ENCODE peak calls at places on chromosomes 5 and 9, in nine cellular contexts. I is PC-3, D is H1, O is GM23248, V is SK-N-SH, A is neuronal stem cell, Z is astrocyte, N is fibroblast of lung, B is HCT116. E is an unnamed sample.

GRCh38 chr5:166123698-166124097 is 2167.7 kb upstream of the WWC1 start:
- DNase-seq in O (no peak), V (peak; percentile 41), I (no peak), N (no peak), Z (no peak), B (no peak), A (no peak), D (no peak), E (no peak)

GRCh38 chr5:35089688-35090314 is 42.1 kb upstream of the AGXT2 start:
- DNase-seq in N (peak; percentile 48), B (peak; percentile 21), V (peak; percentile 48), O (peak; percentile 87), Z (peak; percentile 44), D (peak; percentile 29), I (peak; percentile 88), A (peak; percentile 51), E (peak; percentile 86)

GRCh38 chr5:35974570-35974969 is 16.6 kb downstream of the UGT3A1 start:
- DNase-seq in I (no peak), D (no peak), B (no peak), N (no peak), O (no peak), V (no peak), A (no peak), Z (no peak), E (no peak)

GRCh38 chr9:4555251-4555650 is 65.0 kb downstream of the SLC1A1 start:
- DNase-seq in I (no peak), A (no peak), B (peak; percentile 34), N (peak; percentile 52), V (no peak), Z (peak; percentile 49), O (peak; percentile 58), D (no peak), E (peak; percentile 58)

GRCh38 chr9:16282216-16282615 is 588.3 kb downstream of the BNC2 start:
- DNase-seq in A (no peak), V (no peak), I (peak; percentile 49), O (peak; percentile 35), N (peak; percentile 41), Z (peak; percentile 23), B (no peak), D (no peak), E (peak; percentile 69)

GRCh38 chr9:131657890-131658752 is 81.8 kb downstream of the RAPGEF1 start:
- DNase-seq in I (peak; percentile 88), A (no peak), D (no peak), B (peak; percentile 75), Z (peak; percentile 90), V (no peak), N (peak; percentile 93), O (peak; percentile 93), E (peak; percentile 89)

GRCh38 chr9:29289365-29289764 is 1716.1 kb upstream of the C9orf72 start:
- DNase-seq in N (no peak), O (no peak), A (no peak), V (no peak), I (no peak), D (no peak), Z (no peak), B (no peak), E (no peak)

GRCh38 chr5:158382473-158382872 is 523.5 kb upstream of the CLINT1 start:
- DNase-seq in Z (peak; percentile 95), I (peak; percentile 97), N (peak; percentile 97), B (peak; percentile 29), O (peak; percentile 99), V (no peak), D (peak; percentile 10), A (no peak), E (peak; percentile 97)

GRCh38 chr5:115573133-115573532 is 28.6 kb upstream of the FEM1C start:
- DNase-seq in I (peak; percentile 36), O (peak; percentile 55), D (no peak), N (peak; percentile 78), B (no peak), V (no peak), Z (peak; percentile 75), A (no peak), E (peak; percentile 20)

GRCh38 chr5:32539981-32540380 is 45.4 kb upstream of the SUB1 start:
- DNase-seq in Z (no peak), N (no peak), V (no peak), O (no peak), D (no peak), I (no peak), B (no peak), A (no peak), E (no peak)

GRCh38 chr5:78076351-78076750 is 218.1 kb downstream of the AP3B1 start:
- DNase-seq in N (peak; percentile 7), A (no peak), B (no peak), V (no peak), I (no peak), Z (peak; percentile 2), O (no peak), D (no peak), E (no peak)

GRCh38 chr5:142540774-142541466 is 145.0 kb downstream of the FGF1 start:
- DNase-seq in N (peak; percentile 36), Z (peak; percentile 26), D (no peak), B (no peak), A (no peak), O (peak; percentile 79), I (no peak), V (no peak), E (peak; percentile 85)

GRCh38 chr9:93072383-93072795 is 13.9 kb downstream of the SUSD3 start:
- DNase-seq in D (no peak), B (no peak), Z (peak; percentile 58), N (peak; percentile 68), O (no peak), V (peak; percentile 74), A (no peak), I (no peak), E (peak; percentile 21)

GRCh38 chr5:39486361-39486760 is 61.6 kb upstream of the DAB2 start:
- DNase-seq in I (no peak), D (no peak), N (no peak), Z (no peak), B (no peak), O (no peak), V (no peak), A (no peak), E (no peak)

GRCh38 chr9:136858452-136858843 is 6.3 kb downstream of the MAMDC4 start:
- DNase-seq in Z (no peak), N (no peak), O (no peak), B (no peak), A (no peak), D (no peak), I (no peak), V (no peak), E (no peak)

GRCh38 chr5:11504794-11505193 is 399.5 kb downstream of the CTNND2 start:
- DNase-seq in O (peak; percentile 32), B (no peak), I (peak; percentile 48), N (peak; percentile 61), D (peak; percentile 9), Z (peak; percentile 45), A (no peak), V (no peak), E (peak; percentile 5)

GRCh38 chr5:68264024-68264956 is 48.7 kb downstream of the PIK3R1 start:
- DNase-seq in D (no peak), O (peak; percentile 60), V (no peak), N (peak; percentile 89), Z (peak; percentile 84), I (no peak), B (no peak), A (no peak), E (peak; percentile 66)

DNA sequence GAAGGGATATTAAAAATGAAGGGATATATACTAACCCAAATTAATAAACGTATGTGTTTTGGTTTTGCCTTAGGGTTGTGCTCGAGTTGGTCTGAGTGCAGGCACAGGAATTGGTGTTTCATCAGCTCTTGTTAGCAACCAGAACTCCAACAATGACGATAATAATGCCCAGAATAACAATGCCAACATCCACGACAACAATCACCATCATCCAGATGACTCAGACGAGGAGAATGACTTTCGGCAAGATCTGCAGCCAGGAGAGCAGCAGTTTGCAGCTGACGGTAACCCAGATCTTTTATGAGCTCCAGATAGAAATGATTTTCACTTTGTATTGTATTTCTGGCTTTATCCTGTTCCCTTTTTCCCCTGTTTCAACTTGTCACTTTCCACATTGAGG is 33.2 kb downstream of the FBXO38 start:
- DNase-seq in D (no peak), I (peak; percentile 63), N (peak; percentile 78), V (no peak), Z (peak; percentile 74), O (peak; percentile 86), B (no peak), A (no peak), E (peak; percentile 24)
- H3K36me3 ChIP-seq in D (peaks cover 36% of the 10 kb centered on the region), I (peaks cover 63% of the 10 kb centered on the region), N (peaks cover 12% of the 10 kb centered on the region), V (peaks cover 88% of the 10 kb centered on the region), Z (peaks cover 46% of the 10 kb centered on the region), O (peaks cover 73% of the 10 kb centered on the region), B (peaks cover 36% of the 10 kb centered on the region), A (peaks cover 96% of the 10 kb centered on the region), E (peaks cover 86% of the 10 kb centered on the region)

DNA sequence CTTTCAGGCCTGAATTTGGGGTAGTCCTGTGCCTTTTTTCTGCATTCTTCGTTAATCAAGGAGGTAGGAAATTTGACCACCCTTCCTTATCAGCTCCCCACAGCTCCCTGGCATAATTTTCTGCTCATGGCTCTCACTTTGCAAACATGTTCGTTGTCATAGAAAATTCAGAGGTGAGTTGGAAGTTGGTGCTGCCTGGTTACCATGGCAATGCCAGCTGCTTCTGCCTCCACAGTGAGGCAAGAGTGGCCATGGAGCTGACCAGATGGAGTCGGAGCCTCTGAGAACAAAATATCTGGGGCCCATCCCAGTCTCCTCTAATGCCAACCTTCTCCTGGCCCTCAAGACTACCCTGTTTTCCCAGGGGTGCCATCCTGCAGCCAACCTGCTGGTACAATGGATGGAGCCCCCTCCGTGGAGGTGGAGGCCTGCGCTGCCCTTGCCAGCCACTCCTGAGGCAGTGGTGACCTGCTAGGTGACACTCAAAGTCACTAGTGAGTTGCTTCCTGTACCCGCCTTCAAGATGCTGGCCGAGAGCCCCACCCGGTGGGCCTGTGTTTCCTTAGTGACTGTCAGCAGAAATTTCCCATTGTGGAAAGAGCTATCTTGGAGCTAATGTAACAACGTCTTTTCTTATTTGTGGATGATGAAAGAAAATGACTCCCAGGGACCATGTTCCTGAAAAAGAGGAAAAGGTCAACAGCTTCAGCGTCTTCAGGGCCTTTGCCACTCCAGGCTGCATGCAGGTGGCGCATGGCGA is 116.8 kb upstream of the BOD1 start:
- DNase-seq in B (no peak), D (no peak), Z (no peak), N (no peak), V (no peak), O (no peak), A (no peak), I (no peak), E (no peak)
- H3K9ac ChIP-seq in B (no peak overlapping the region), D (no peak overlapping the region), Z (no peak overlapping the region), N (no peak overlapping the region), V (no peak overlapping the region), O (no peak overlapping the region), A (no peak overlapping the region), I (no peak overlapping the region), E (no peak overlapping the region)

DNA sequence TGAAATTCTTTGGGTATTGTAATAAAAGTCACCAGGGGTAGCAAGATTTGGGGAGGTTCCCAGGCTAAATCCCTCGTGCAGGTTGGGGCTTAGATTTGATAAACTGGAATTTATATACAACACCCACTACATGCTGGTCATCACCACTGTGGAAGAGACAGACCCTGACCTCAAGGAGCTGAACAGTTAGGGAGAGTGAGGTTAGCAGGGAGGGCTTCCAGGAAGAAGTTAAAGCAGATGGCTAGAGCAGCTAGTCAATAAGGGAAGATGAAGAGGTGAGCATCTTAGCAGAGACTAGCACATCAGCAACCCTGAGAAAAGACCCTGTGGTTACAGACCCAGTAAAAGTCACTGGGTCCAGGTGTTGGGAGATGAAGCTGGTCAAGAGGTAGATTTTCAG is 6.4 kb downstream of the CTSL start:
- DNase-seq in I (no peak), Z (no peak), N (no peak), D (no peak), A (no peak), V (no peak), B (no peak), O (no peak), E (no peak)
- H3K36me3 ChIP-seq in I (no peaks in the 10 kb centered on the region), Z (peaks cover 19% of the 10 kb centered on the region), N (peaks cover 7% of the 10 kb centered on the region), D (no peaks in the 10 kb centered on the region), A (peaks cover 35% of the 10 kb centered on the region), V (peaks cover 25% of the 10 kb centered on the region), B (peaks cover 20% of the 10 kb centered on the region), O (peaks cover 45% of the 10 kb centered on the region), E (peaks cover 49% of the 10 kb centered on the region)

GRCh38 chr9:37398464-37399025 is 24.0 kb upstream of the GRHPR start:
- DNase-seq in Z (no peak), B (no peak), V (no peak), D (no peak), O (no peak), I (no peak), N (no peak), A (no peak), E (no peak)
- H3K9ac ChIP-seq in Z (no peak overlapping the region), B (no peak overlapping the region), V (no peak overlapping the region), D (no peak overlapping the region), O (no peak overlapping the region), I (no peak overlapping the region), N (no peak overlapping the region), A (no peak overlapping the region), E (no peak overlapping the region)

E was measured in adipocyte.